ENCODE peak calls at places on chromosomes 5 and 9, in seven cellular contexts. One of them, this sample, is unnamed.

GRCh38 chr5:150053231-150053626 is 33.1 kb downstream of the CSF1R start:
- DNase-seq in lung microvascular endothelial cell: peak
- DNase-seq in ecto neural progenitor cell: no peak
- DNase-seq in left lung: no peak
- DNase-seq in AG10803: peak
- DNase-seq in T47D: no peak
- DNase-seq in COLO829: peak
- DNase-seq in this sample: no peak

GRCh38 chr9:95157491-95158151 is 159.9 kb downstream of the FANCC start:
- DNase-seq in lung microvascular endothelial cell: peak
- DNase-seq in ecto neural progenitor cell: no peak
- DNase-seq in left lung: no peak
- DNase-seq in AG10803: peak
- DNase-seq in T47D: no peak
- DNase-seq in COLO829: no peak
- DNase-seq in this sample: no peak

GRCh38 chr5:158406884-158407790 is 548.2 kb upstream of the CLINT1 start:
- DNase-seq in lung microvascular endothelial cell: peak
- DNase-seq in ecto neural progenitor cell: no peak
- DNase-seq in left lung: no peak
- DNase-seq in AG10803: peak
- DNase-seq in T47D: no peak
- DNase-seq in COLO829: no peak
- DNase-seq in this sample: no peak

GRCh38 chr5:158619083-158619788 is 480.5 kb downstream of the EBF1 start:
- DNase-seq in lung microvascular endothelial cell: no peak
- DNase-seq in ecto neural progenitor cell: no peak
- DNase-seq in left lung: no peak
- DNase-seq in AG10803: no peak
- DNase-seq in T47D: peak
- DNase-seq in COLO829: no peak
- DNase-seq in this sample: peak

GRCh38 chr9:96169488-96169887 is 132.5 kb downstream of the HSD17B3 start:
- DNase-seq in lung microvascular endothelial cell: no peak
- DNase-seq in ecto neural progenitor cell: peak
- DNase-seq in left lung: no peak
- DNase-seq in AG10803: peak
- DNase-seq in T47D: peak
- DNase-seq in COLO829: peak
- DNase-seq in this sample: peak

GRCh38 chr9:37727002-37727401 is 26.6 kb upstream of the TRMT10B start:
- DNase-seq in lung microvascular endothelial cell: no peak
- DNase-seq in ecto neural progenitor cell: no peak
- DNase-seq in left lung: no peak
- DNase-seq in AG10803: no peak
- DNase-seq in T47D: no peak
- DNase-seq in COLO829: no peak
- DNase-seq in this sample: no peak

GRCh38 chr9:6149315-6149714 is 66.3 kb upstream of the IL33 start:
- DNase-seq in lung microvascular endothelial cell: peak
- DNase-seq in ecto neural progenitor cell: no peak
- DNase-seq in left lung: no peak
- DNase-seq in AG10803: no peak
- DNase-seq in T47D: no peak
- DNase-seq in COLO829: no peak
- DNase-seq in this sample: no peak

GRCh38 chr9:36878986-36879982 is 154.8 kb downstream of the PAX5 start:
- DNase-seq in lung microvascular endothelial cell: no peak
- DNase-seq in ecto neural progenitor cell: no peak
- DNase-seq in left lung: no peak
- DNase-seq in AG10803: no peak
- DNase-seq in T47D: no peak
- DNase-seq in COLO829: no peak
- DNase-seq in this sample: peak

GRCh38 chr5:179415291-179416060 is 70.2 kb upstream of the ADAMTS2 start:
- DNase-seq in lung microvascular endothelial cell: no peak
- DNase-seq in ecto neural progenitor cell: no peak
- DNase-seq in left lung: no peak
- DNase-seq in AG10803: no peak
- DNase-seq in T47D: no peak
- DNase-seq in COLO829: no peak
- DNase-seq in this sample: no peak

This sample was measured in HuH-7.